ENCODE peak calls at places on chromosomes 3 and 15, in eight cellular contexts. One of them, this sample, is unnamed.
A peak's percentile ranks its signal among the peaks of the same experiment; 100 is the strongest.

GRCh38 chr3:62554264-62554799 is 181.0 kb upstream of the FEZF2 start:
- DNase-seq in EH: peak; percentile 20
- DNase-seq in AG09309: no peak
- DNase-seq in activated B cell treated with CpG ODN at 0.5 μM for 24 hours: no peak
- DNase-seq in Peyer's patch: no peak
- DNase-seq in CD8-positive, alpha-beta memory T cell: no peak
- DNase-seq in erythroblast: no peak
- DNase-seq in left ventricle myocardium inferior: no peak
- DNase-seq in this sample: no peak

GRCh38 chr3:55556622-55557531 is 69.8 kb upstream of the WNT5A start:
- DNase-seq in CD8-positive, alpha-beta memory T cell: no peak
- DNase-seq in Peyer's patch: no peak
- DNase-seq in left ventricle myocardium inferior: no peak
- DNase-seq in AG09309: no peak
- DNase-seq in erythroblast: no peak
- DNase-seq in EH: peak; percentile 71
- DNase-seq in activated B cell treated with CpG ODN at 0.5 μM for 24 hours: no peak
- DNase-seq in this sample: no peak

GRCh38 chr15:96054029-96054428 is 276.5 kb upstream of the NR2F2 start:
- DNase-seq in left ventricle myocardium inferior: no peak
- DNase-seq in AG09309: no peak
- DNase-seq in activated B cell treated with CpG ODN at 0.5 μM for 24 hours: no peak
- DNase-seq in erythroblast: no peak
- DNase-seq in Peyer's patch: no peak
- DNase-seq in EH: no peak
- DNase-seq in CD8-positive, alpha-beta memory T cell: no peak
- DNase-seq in this sample: peak; percentile 41

GRCh38 chr15:85667491-85668424 is 127.0 kb downstream of the KLHL25 start:
- DNase-seq in erythroblast: peak; percentile 22
- DNase-seq in activated B cell treated with CpG ODN at 0.5 μM for 24 hours: no peak
- DNase-seq in AG09309: peak; percentile 96
- DNase-seq in EH: peak; percentile 99
- DNase-seq in CD8-positive, alpha-beta memory T cell: peak; percentile 72
- DNase-seq in left ventricle myocardium inferior: no peak
- DNase-seq in Peyer's patch: no peak
- DNase-seq in this sample: no peak

GRCh38 chr3:190499157-190499556 is 14.7 kb upstream of the IL1RAP start:
- DNase-seq in activated B cell treated with CpG ODN at 0.5 μM for 24 hours: no peak
- DNase-seq in erythroblast: no peak
- DNase-seq in EH: no peak
- DNase-seq in left ventricle myocardium inferior: no peak
- DNase-seq in CD8-positive, alpha-beta memory T cell: no peak
- DNase-seq in Peyer's patch: no peak
- DNase-seq in AG09309: no peak
- DNase-seq in this sample: no peak

GRCh38 chr15:57422113-57422754 is 45.9 kb downstream of the CGNL1 start:
- DNase-seq in EH: peak; percentile 22
- DNase-seq in activated B cell treated with CpG ODN at 0.5 μM for 24 hours: no peak
- DNase-seq in AG09309: peak; percentile 42
- DNase-seq in CD8-positive, alpha-beta memory T cell: no peak
- DNase-seq in erythroblast: no peak
- DNase-seq in left ventricle myocardium inferior: no peak
- DNase-seq in Peyer's patch: no peak
- DNase-seq in this sample: no peak

GRCh38 chr15:51737538-51738305 is at the start of gene LYSMD2:
- DNase-seq in activated B cell treated with CpG ODN at 0.5 μM for 24 hours: peak; percentile 75
- DNase-seq in EH: peak; percentile 77
- DNase-seq in CD8-positive, alpha-beta memory T cell: peak; percentile 76
- DNase-seq in AG09309: no peak
- DNase-seq in Peyer's patch: peak; percentile 81
- DNase-seq in left ventricle myocardium inferior: peak; percentile 88
- DNase-seq in erythroblast: peak; percentile 69
- DNase-seq in this sample: peak; percentile 27

GRCh38 chr3:123159926-123160635 is 41.7 kb upstream of the SEC22A start:
- DNase-seq in EH: peak; percentile 56
- DNase-seq in CD8-positive, alpha-beta memory T cell: no peak
- DNase-seq in erythroblast: no peak
- DNase-seq in activated B cell treated with CpG ODN at 0.5 μM for 24 hours: no peak
- DNase-seq in AG09309: peak; percentile 10
- DNase-seq in left ventricle myocardium inferior: no peak
- DNase-seq in Peyer's patch: no peak
- DNase-seq in this sample: no peak

GRCh38 chr3:41900265-41900664 is 61.6 kb downstream of the ULK4 start:
- DNase-seq in activated B cell treated with CpG ODN at 0.5 μM for 24 hours: no peak
- DNase-seq in left ventricle myocardium inferior: no peak
- DNase-seq in CD8-positive, alpha-beta memory T cell: no peak
- DNase-seq in Peyer's patch: no peak
- DNase-seq in AG09309: no peak
- DNase-seq in erythroblast: no peak
- DNase-seq in EH: peak; percentile 27
- DNase-seq in this sample: peak; percentile 3

GRCh38 chr3:114351123-114351821 is 57.4 kb downstream of the TIGIT start:
- DNase-seq in EH: no peak
- DNase-seq in left ventricle myocardium inferior: no peak
- DNase-seq in erythroblast: no peak
- DNase-seq in activated B cell treated with CpG ODN at 0.5 μM for 24 hours: no peak
- DNase-seq in Peyer's patch: no peak
- DNase-seq in CD8-positive, alpha-beta memory T cell: no peak
- DNase-seq in AG09309: no peak
- DNase-seq in this sample: no peak

GRCh38 chr15:27573800-27574485 is 525.2 kb downstream of the OCA2 start:
- DNase-seq in erythroblast: no peak
- DNase-seq in left ventricle myocardium inferior: no peak
- DNase-seq in CD8-positive, alpha-beta memory T cell: no peak
- DNase-seq in EH: no peak
- DNase-seq in Peyer's patch: no peak
- DNase-seq in AG09309: no peak
- DNase-seq in activated B cell treated with CpG ODN at 0.5 μM for 24 hours: no peak
- DNase-seq in this sample: no peak

GRCh38 chr3:129112308-129113052 is 9.1 kb downstream of the RAB43 start:
- DNase-seq in left ventricle myocardium inferior: no peak
- DNase-seq in CD8-positive, alpha-beta memory T cell: peak; percentile 46
- DNase-seq in activated B cell treated with CpG ODN at 0.5 μM for 24 hours: no peak
- DNase-seq in EH: peak; percentile 28
- DNase-seq in erythroblast: peak; percentile 51
- DNase-seq in Peyer's patch: no peak
- DNase-seq in AG09309: no peak
- DNase-seq in this sample: no peak

GRCh38 chr15:98904466-98905048 is 103.0 kb downstream of the PGPEP1L start:
- DNase-seq in Peyer's patch: no peak
- DNase-seq in activated B cell treated with CpG ODN at 0.5 μM for 24 hours: no peak
- DNase-seq in AG09309: no peak
- DNase-seq in left ventricle myocardium inferior: no peak
- DNase-seq in EH: peak; percentile 84
- DNase-seq in erythroblast: peak; percentile 80
- DNase-seq in CD8-positive, alpha-beta memory T cell: no peak
- DNase-seq in this sample: peak; percentile 45

GRCh38 chr15:74831813-74832495 is 5.5 kb downstream of the CPLX3 start:
- DNase-seq in activated B cell treated with CpG ODN at 0.5 μM for 24 hours: no peak
- DNase-seq in AG09309: no peak
- DNase-seq in CD8-positive, alpha-beta memory T cell: no peak
- DNase-seq in EH: no peak
- DNase-seq in Peyer's patch: no peak
- DNase-seq in left ventricle myocardium inferior: no peak
- DNase-seq in erythroblast: no peak
- DNase-seq in this sample: no peak

This sample was measured in ELF-1.